ENCODE peak calls at places on chromosomes 7 and 10, in ten cellular contexts. I is NCI-H2029, X is kidney epithelial cell, W is NCI-H1092, S is lung, C is NCI-H1105 treated with DMSO at 0.1 percent for 48 hours, Z is amygdala, L is sciatic nerve, H is mucosa of descending colon, Y is AG09309. P is an unnamed sample.

GRCh38 chr7:148588168-148588890 is 2.2 kb upstream of the C7orf33 start:
- DNase-seq in H (no peak), L (no peak), W (no peak), Z (no peak), Y (no peak), S (no peak), X (no peak), C (no peak), I (no peak), P (no peak)

GRCh38 chr7:30920021-30920583 is 8.4 kb downstream of the AQP1 start:
- DNase-seq in H (no peak), Z (no peak), X (no peak), S (no peak), L (peak), Y (no peak), I (no peak), W (no peak), C (no peak), P (peak)

GRCh38 chr10:33048223-33048622 is 90.2 kb upstream of the ITGB1 start:
- DNase-seq in Y (no peak), I (no peak), W (no peak), S (no peak), C (no peak), H (no peak), L (no peak), Z (no peak), X (no peak), P (no peak)

GRCh38 chr10:44306147-44306710 is 78.7 kb downstream of the CXCL12 start:
- DNase-seq in I (no peak), W (no peak), H (no peak), C (no peak), Y (peak), L (no peak), Z (no peak), X (peak), S (no peak), P (no peak)

GRCh38 chr10:16612148-16612742 is 90.6 kb upstream of the C1QL3 start:
- DNase-seq in X (peak), I (no peak), L (no peak), Z (no peak), Y (no peak), H (peak), W (no peak), S (no peak), C (no peak), P (no peak)

GRCh38 chr10:91251430-91252056 is 31.1 kb downstream of the PCGF5 start:
- DNase-seq in Z (no peak), C (peak), W (peak), X (peak), H (peak), L (peak), I (no peak), Y (peak), S (peak), P (no peak)

GRCh38 chr7:70082026-70082655 is 483.9 kb downstream of the AUTS2 start:
- DNase-seq in L (no peak), W (no peak), Z (no peak), H (no peak), I (no peak), C (no peak), S (no peak), X (no peak), Y (peak), P (no peak)

GRCh38 chr7:121084748-121085336 is 96.3 kb downstream of the CPED1 start:
- DNase-seq in Z (no peak), S (no peak), Y (peak), L (no peak), H (no peak), I (no peak), W (no peak), X (peak), C (no peak), P (no peak)

GRCh38 chr7:130970696-130971095 is 236.7 kb upstream of the KLF14 start:
- DNase-seq in L (no peak), Y (no peak), Z (no peak), I (no peak), X (no peak), S (no peak), W (no peak), C (no peak), H (no peak), P (no peak)

GRCh38 chr10:46543379-46544014 is 13.0 kb downstream of the GPRIN2 start:
- DNase-seq in I (no peak), Z (no peak), X (no peak), H (peak), C (no peak), L (peak), Y (no peak), S (no peak), W (no peak), P (no peak)

GRCh38 chr7:1533569-1534329 is 3.2 kb downstream of the MAFK start:
- DNase-seq in S (no peak), X (peak), L (peak), C (no peak), H (no peak), I (no peak), W (no peak), Z (no peak), Y (peak), P (no peak)

GRCh38 chr7:155961241-155962190 is 149.3 kb upstream of the SHH start:
- DNase-seq in Z (no peak), W (no peak), I (peak), S (peak), Y (no peak), L (no peak), X (peak), H (peak), C (no peak), P (peak)

GRCh38 chr10:119350529-119351001 is 143.2 kb downstream of the GRK5 start:
- DNase-seq in I (no peak), X (no peak), S (no peak), L (no peak), Y (no peak), H (no peak), C (no peak), Z (no peak), W (no peak), P (no peak)

GRCh38 chr7:81871606-81872265 is 101.9 kb upstream of the HGF start:
- DNase-seq in S (no peak), H (no peak), I (no peak), L (no peak), W (no peak), C (no peak), Y (no peak), Z (no peak), X (no peak), P (no peak)

GRCh38 chr10:33333260-33334169 is 952 bp downstream of the NRP1 start:
- DNase-seq in C (peak), L (no peak), Y (no peak), W (no peak), H (no peak), Z (no peak), X (no peak), S (no peak), I (no peak), P (no peak)

GRCh38 chr7:55534262-55534915 is 37.9 kb downstream of the VOPP1 start:
- DNase-seq in H (peak), L (no peak), I (no peak), C (no peak), Z (no peak), S (peak), Y (no peak), W (no peak), X (no peak), P (no peak)